ENCODE peak calls at places on chromosomes 4 and X, in nine cellular contexts. W is activated CD4-positive, alpha-beta T cell treated with anti-CD3 and anti-CD28 coated beads for 36 hours; A is activated T-helper 1 cell treated with anti-CD3 and anti-CD28 coated beads, Interleukin-2, amount 50 U/mL, for 16 hours; O is MCF 10A; Y is AG10803; X is cardiac muscle cell; R is stimulated activated CD8-positive, alpha-beta memory T cell treated with anti-CD3 and anti-CD28 coated beads, Interleukin-15, amount 100 ng/mL, for 4 hours; B is breast epithelium; I is Caco-2. H is an unnamed sample.

GRCh38 chrX:34656842-34657780 is at the start of gene TMEM47:
- DNase-seq in W (peak; percentile 13), A (no peak), O (peak; percentile 73), Y (peak; percentile 83), X (peak; percentile 81), R (no peak), B (peak; percentile 52), I (peak; percentile 78), H (no peak)

GRCh38 chrX:7435822-7436221 is 287.9 kb upstream of the PUDP start:
- DNase-seq in W (no peak), A (no peak), O (peak; percentile 45), Y (peak; percentile 16), X (no peak), R (no peak), B (no peak), I (no peak), H (no peak)

GRCh38 chr4:113686950-113687718 is 74.4 kb downstream of the CAMK2D start:
- DNase-seq in W (no peak), A (no peak), O (no peak), Y (peak; percentile 59), X (peak; percentile 36), R (no peak), B (no peak), I (no peak), H (no peak)

GRCh38 chr4:6339818-6340445 is 70.3 kb downstream of the WFS1 start:
- DNase-seq in W (no peak), A (no peak), O (no peak), Y (no peak), X (no peak), R (no peak), B (no peak), I (no peak), H (no peak)

GRCh38 chr4:15961778-15962510 is 1.0 kb downstream of the FGFBP2 start:
- DNase-seq in W (peak; percentile 34), A (no peak), O (no peak), Y (no peak), X (no peak), R (peak; percentile 13), B (no peak), I (no peak), H (no peak)

GRCh38 chrX:118655561-118656246 is 71.7 kb upstream of the IL13RA1 start:
- DNase-seq in W (no peak), A (no peak), O (peak; percentile 72), Y (peak; percentile 57), X (peak; percentile 29), R (no peak), B (no peak), I (no peak), H (no peak)

GRCh38 chr4:90328558-90328957 is 201.4 kb downstream of the CCSER1 start:
- DNase-seq in W (no peak), A (no peak), O (peak; percentile 93), Y (peak; percentile 0), X (peak; percentile 47), R (no peak), B (no peak), I (no peak), H (no peak)

GRCh38 chr4:89078300-89078699 is 21.3 kb upstream of the FAM13A start:
- DNase-seq in W (no peak), A (no peak), O (no peak), Y (no peak), X (no peak), R (no peak), B (no peak), I (no peak), H (no peak)

GRCh38 chr4:152309418-152309817 is 226.5 kb downstream of the FBXW7 start:
- DNase-seq in W (no peak), A (no peak), O (no peak), Y (no peak), X (no peak), R (no peak), B (no peak), I (no peak), H (no peak)

GRCh38 chr4:168796362-168797106 is 213.5 kb downstream of the CBR4 start:
- DNase-seq in W (no peak), A (no peak), O (peak; percentile 25), Y (peak; percentile 63), X (peak; percentile 76), R (no peak), B (no peak), I (peak; percentile 18), H (no peak)

GRCh38 chrX:112945796-112946195 is 105.2 kb upstream of the AMOT start:
- DNase-seq in W (no peak), A (no peak), O (no peak), Y (no peak), X (no peak), R (no peak), B (no peak), I (no peak), H (no peak)

GRCh38 chrX:103687073-103687695 is 685 bp upstream of the MORF4L2 start:
- DNase-seq in W (peak; percentile 91), A (peak; percentile 75), O (no peak), Y (peak; percentile 80), X (peak; percentile 88), R (peak; percentile 76), B (peak; percentile 84), I (peak; percentile 86), H (peak; percentile 40)

GRCh38 chr4:10457255-10457801 is at the start of gene ZNF518B:
- DNase-seq in W (peak; percentile 87), A (peak; percentile 44), O (no peak), Y (peak; percentile 62), X (peak; percentile 81), R (peak; percentile 64), B (no peak), I (no peak), H (no peak)

GRCh38 chrX:47240619-47241018 is 7.8 kb downstream of the USP11 start:
- DNase-seq in W (no peak), A (no peak), O (no peak), Y (no peak), X (no peak), R (no peak), B (no peak), I (no peak), H (no peak)

GRCh38 chr4:142648378-142648777 is 197.7 kb downstream of the INPP4B start:
- DNase-seq in W (no peak), A (no peak), O (no peak), Y (no peak), X (no peak), R (no peak), B (no peak), I (no peak), H (no peak)

GRCh38 chr4:171932238-171932637 is 119.0 kb downstream of the GALNTL6 start:
- DNase-seq in W (no peak), A (no peak), O (no peak), Y (no peak), X (no peak), R (no peak), B (no peak), I (no peak), H (no peak)

GRCh38 chrX:105167233-105167632 is 53.3 kb downstream of the TEX13A start:
- DNase-seq in W (no peak), A (no peak), O (peak; percentile 47), Y (no peak), X (no peak), R (no peak), B (no peak), I (no peak), H (no peak)

GRCh38 chrX:8845060-8845459 is 43.9 kb upstream of the FAM9A start:
- DNase-seq in W (no peak), A (no peak), O (peak; percentile 45), Y (peak; percentile 17), X (peak; percentile 69), R (no peak), B (no peak), I (peak; percentile 77), H (no peak)

GRCh38 chrX:48937065-48937907 is 18.5 kb upstream of the PIM2 start:
- DNase-seq in W (peak; percentile 93), A (peak; percentile 65), O (no peak), Y (no peak), X (peak; percentile 34), R (peak; percentile 85), B (peak; percentile 51), I (no peak), H (peak; percentile 49)

GRCh38 chrX:118566359-118566758 is 70.7 kb downstream of the DOCK11 start:
- DNase-seq in W (no peak), A (no peak), O (no peak), Y (peak; percentile 79), X (peak; percentile 61), R (no peak), B (no peak), I (no peak), H (no peak)

GRCh38 chrX:48468693-48469691 is 1.1 kb downstream of the SLC38A5 start:
- DNase-seq in W (peak; percentile 61), A (no peak), O (no peak), Y (no peak), X (no peak), R (no peak), B (no peak), I (no peak), H (no peak)

GRCh38 chr4:139587452-139587851 is 31.4 kb upstream of the SETD7 start:
- DNase-seq in W (no peak), A (no peak), O (no peak), Y (no peak), X (peak; percentile 35), R (no peak), B (no peak), I (no peak), H (no peak)

GRCh38 chr4:168769857-168770256 is 240.2 kb downstream of the CBR4 start:
- DNase-seq in W (no peak), A (no peak), O (no peak), Y (no peak), X (no peak), R (no peak), B (no peak), I (no peak), H (no peak)

GRCh38 chrX:109654710-109655109 is 29.7 kb upstream of the KCNE5 start:
- DNase-seq in W (no peak), A (no peak), O (no peak), Y (no peak), X (no peak), R (no peak), B (no peak), I (no peak), H (no peak)

GRCh38 chrX:9317174-9317573 is 147.7 kb upstream of the TBL1X start:
- DNase-seq in W (no peak), A (no peak), O (peak; percentile 49), Y (no peak), X (no peak), R (no peak), B (no peak), I (no peak), H (no peak)

GRCh38 chrX:106707771-106708454 is 18.6 kb upstream of the RNF128 start:
- DNase-seq in W (no peak), A (no peak), O (peak; percentile 76), Y (peak; percentile 88), X (peak; percentile 69), R (no peak), B (no peak), I (no peak), H (no peak)

GRCh38 chrX:50447535-50447934 is 23.1 kb downstream of the DGKK start:
- DNase-seq in W (no peak), A (no peak), O (no peak), Y (no peak), X (no peak), R (no peak), B (no peak), I (no peak), H (no peak)

GRCh38 chr4:36133658-36134057 is 110.7 kb downstream of the ARAP2 start:
- DNase-seq in W (no peak), A (no peak), O (no peak), Y (no peak), X (no peak), R (no peak), B (no peak), I (no peak), H (no peak)

GRCh38 chr4:76002176-76002575 is 5.1 kb downstream of the CXCL9 start:
- DNase-seq in W (no peak), A (no peak), O (peak; percentile 53), Y (peak; percentile 25), X (peak; percentile 43), R (no peak), B (no peak), I (peak; percentile 41), H (no peak)

GRCh38 chr4:180160195-180160985 is 2082.8 kb upstream of the TENM3 start:
- DNase-seq in W (no peak), A (no peak), O (no peak), Y (no peak), X (no peak), R (no peak), B (no peak), I (no peak), H (no peak)

GRCh38 chr4:159417006-159417405 is 314.1 kb downstream of the RAPGEF2 start:
- DNase-seq in W (no peak), A (no peak), O (no peak), Y (no peak), X (no peak), R (no peak), B (no peak), I (no peak), H (no peak)